ENCODE peak calls at places on chromosomes 1 and 21, in nine cellular contexts. One of them, this sample, is unnamed.

GRCh38 chr1:109089242-109090015 is 1.1 kb upstream of the TMEM167B start:
- DNase-seq in stimulated activated naive CD4-positive, alpha-beta T cell: no peak
- DNase-seq in DND-41: peak
- DNase-seq in iris pigment epithelial cell: peak
- DNase-seq in T-helper 1 cell: no peak
- DNase-seq in NCI-H2081: peak
- DNase-seq in GM19239: no peak
- DNase-seq in AG04450: no peak
- DNase-seq in activated CD8-positive, alpha-beta T cell treated with anti-CD3 and anti-CD28 coated beads for 36 hours: peak
- DNase-seq in this sample: peak

GRCh38 chr1:41046347-41046775 is 24.8 kb upstream of the SLFNL1 start:
- DNase-seq in activated CD8-positive, alpha-beta T cell treated with anti-CD3 and anti-CD28 coated beads for 36 hours: no peak
- DNase-seq in T-helper 1 cell: no peak
- DNase-seq in iris pigment epithelial cell: no peak
- DNase-seq in GM19239: no peak
- DNase-seq in AG04450: no peak
- DNase-seq in NCI-H2081: peak
- DNase-seq in DND-41: no peak
- DNase-seq in stimulated activated naive CD4-positive, alpha-beta T cell: no peak
- DNase-seq in this sample: no peak

GRCh38 chr1:99348375-99349132 is 84.3 kb downstream of the PLPPR4 start:
- DNase-seq in GM19239: no peak
- DNase-seq in DND-41: no peak
- DNase-seq in AG04450: no peak
- DNase-seq in iris pigment epithelial cell: no peak
- DNase-seq in stimulated activated naive CD4-positive, alpha-beta T cell: no peak
- DNase-seq in T-helper 1 cell: no peak
- DNase-seq in activated CD8-positive, alpha-beta T cell treated with anti-CD3 and anti-CD28 coated beads for 36 hours: no peak
- DNase-seq in NCI-H2081: no peak
- DNase-seq in this sample: no peak

GRCh38 chr1:42756956-42757891 is 9.6 kb downstream of the P3H1 start:
- DNase-seq in NCI-H2081: peak
- DNase-seq in iris pigment epithelial cell: peak
- DNase-seq in GM19239: peak
- DNase-seq in DND-41: peak
- DNase-seq in AG04450: peak
- DNase-seq in stimulated activated naive CD4-positive, alpha-beta T cell: peak
- DNase-seq in T-helper 1 cell: no peak
- DNase-seq in activated CD8-positive, alpha-beta T cell treated with anti-CD3 and anti-CD28 coated beads for 36 hours: peak
- DNase-seq in this sample: no peak

GRCh38 chr1:109193653-109194590 is 19.8 kb upstream of the SARS1 start:
- DNase-seq in NCI-H2081: peak
- DNase-seq in DND-41: peak
- DNase-seq in activated CD8-positive, alpha-beta T cell treated with anti-CD3 and anti-CD28 coated beads for 36 hours: peak
- DNase-seq in AG04450: no peak
- DNase-seq in GM19239: peak
- DNase-seq in stimulated activated naive CD4-positive, alpha-beta T cell: peak
- DNase-seq in T-helper 1 cell: no peak
- DNase-seq in iris pigment epithelial cell: no peak
- DNase-seq in this sample: peak

GRCh38 chr1:201226178-201226514 is 35.5 kb downstream of the IGFN1 start:
- DNase-seq in iris pigment epithelial cell: no peak
- DNase-seq in DND-41: no peak
- DNase-seq in stimulated activated naive CD4-positive, alpha-beta T cell: no peak
- DNase-seq in GM19239: no peak
- DNase-seq in T-helper 1 cell: no peak
- DNase-seq in activated CD8-positive, alpha-beta T cell treated with anti-CD3 and anti-CD28 coated beads for 36 hours: no peak
- DNase-seq in NCI-H2081: no peak
- DNase-seq in AG04450: no peak
- DNase-seq in this sample: peak

GRCh38 chr1:13699936-13700520 is at the start of gene PRDM2:
- DNase-seq in T-helper 1 cell: peak
- DNase-seq in NCI-H2081: peak
- DNase-seq in activated CD8-positive, alpha-beta T cell treated with anti-CD3 and anti-CD28 coated beads for 36 hours: peak
- DNase-seq in DND-41: peak
- DNase-seq in AG04450: no peak
- DNase-seq in stimulated activated naive CD4-positive, alpha-beta T cell: peak
- DNase-seq in GM19239: peak
- DNase-seq in iris pigment epithelial cell: peak
- DNase-seq in this sample: peak

GRCh38 chr1:62676606-62677356 is 11.4 kb downstream of the DOCK7 start:
- DNase-seq in GM19239: no peak
- DNase-seq in NCI-H2081: no peak
- DNase-seq in AG04450: no peak
- DNase-seq in iris pigment epithelial cell: no peak
- DNase-seq in DND-41: no peak
- DNase-seq in T-helper 1 cell: no peak
- DNase-seq in stimulated activated naive CD4-positive, alpha-beta T cell: no peak
- DNase-seq in activated CD8-positive, alpha-beta T cell treated with anti-CD3 and anti-CD28 coated beads for 36 hours: no peak
- DNase-seq in this sample: no peak

GRCh38 chr1:76450229-76450628 is 375.7 kb downstream of the ST6GALNAC3 start:
- DNase-seq in DND-41: no peak
- DNase-seq in NCI-H2081: no peak
- DNase-seq in GM19239: no peak
- DNase-seq in iris pigment epithelial cell: no peak
- DNase-seq in T-helper 1 cell: no peak
- DNase-seq in stimulated activated naive CD4-positive, alpha-beta T cell: no peak
- DNase-seq in activated CD8-positive, alpha-beta T cell treated with anti-CD3 and anti-CD28 coated beads for 36 hours: no peak
- DNase-seq in AG04450: no peak
- DNase-seq in this sample: no peak

GRCh38 chr1:230861970-230862595 is 6.2 kb downstream of the C1orf198 start:
- DNase-seq in DND-41: no peak
- DNase-seq in AG04450: peak
- DNase-seq in NCI-H2081: no peak
- DNase-seq in iris pigment epithelial cell: peak
- DNase-seq in T-helper 1 cell: no peak
- DNase-seq in GM19239: no peak
- DNase-seq in activated CD8-positive, alpha-beta T cell treated with anti-CD3 and anti-CD28 coated beads for 36 hours: no peak
- DNase-seq in stimulated activated naive CD4-positive, alpha-beta T cell: no peak
- DNase-seq in this sample: no peak

GRCh38 chr1:3319874-3320245 is 134.6 kb upstream of the ARHGEF16 start:
- DNase-seq in T-helper 1 cell: no peak
- DNase-seq in DND-41: peak
- DNase-seq in NCI-H2081: peak
- DNase-seq in GM19239: peak
- DNase-seq in iris pigment epithelial cell: peak
- DNase-seq in AG04450: no peak
- DNase-seq in stimulated activated naive CD4-positive, alpha-beta T cell: peak
- DNase-seq in activated CD8-positive, alpha-beta T cell treated with anti-CD3 and anti-CD28 coated beads for 36 hours: peak
- DNase-seq in this sample: peak

GRCh38 chr21:34670220-34670961 is 1.6 kb downstream of the CLIC6 start:
- DNase-seq in activated CD8-positive, alpha-beta T cell treated with anti-CD3 and anti-CD28 coated beads for 36 hours: peak
- DNase-seq in stimulated activated naive CD4-positive, alpha-beta T cell: no peak
- DNase-seq in AG04450: no peak
- DNase-seq in GM19239: no peak
- DNase-seq in DND-41: no peak
- DNase-seq in NCI-H2081: no peak
- DNase-seq in T-helper 1 cell: no peak
- DNase-seq in iris pigment epithelial cell: no peak
- DNase-seq in this sample: no peak

GRCh38 chr1:47529520-47530098 is 91.8 kb downstream of the FOXD2 start:
- DNase-seq in GM19239: no peak
- DNase-seq in iris pigment epithelial cell: no peak
- DNase-seq in activated CD8-positive, alpha-beta T cell treated with anti-CD3 and anti-CD28 coated beads for 36 hours: no peak
- DNase-seq in DND-41: no peak
- DNase-seq in stimulated activated naive CD4-positive, alpha-beta T cell: no peak
- DNase-seq in T-helper 1 cell: no peak
- DNase-seq in NCI-H2081: no peak
- DNase-seq in AG04450: no peak
- DNase-seq in this sample: no peak

GRCh38 chr1:248696775-248697174 is 5.8 kb downstream of the OR14I1 start:
- DNase-seq in iris pigment epithelial cell: no peak
- DNase-seq in T-helper 1 cell: no peak
- DNase-seq in stimulated activated naive CD4-positive, alpha-beta T cell: no peak
- DNase-seq in GM19239: no peak
- DNase-seq in DND-41: no peak
- DNase-seq in activated CD8-positive, alpha-beta T cell treated with anti-CD3 and anti-CD28 coated beads for 36 hours: no peak
- DNase-seq in NCI-H2081: no peak
- DNase-seq in AG04450: no peak
- DNase-seq in this sample: no peak

GRCh38 chr1:22816063-22816775 is 105.6 kb downstream of the EPHB2 start:
- DNase-seq in AG04450: no peak
- DNase-seq in T-helper 1 cell: no peak
- DNase-seq in activated CD8-positive, alpha-beta T cell treated with anti-CD3 and anti-CD28 coated beads for 36 hours: no peak
- DNase-seq in DND-41: no peak
- DNase-seq in GM19239: no peak
- DNase-seq in iris pigment epithelial cell: no peak
- DNase-seq in stimulated activated naive CD4-positive, alpha-beta T cell: no peak
- DNase-seq in NCI-H2081: no peak
- DNase-seq in this sample: no peak

GRCh38 chr1:197521118-197521739 is 253.2 kb downstream of the CRB1 start:
- DNase-seq in T-helper 1 cell: no peak
- DNase-seq in iris pigment epithelial cell: peak
- DNase-seq in GM19239: peak
- DNase-seq in NCI-H2081: peak
- DNase-seq in activated CD8-positive, alpha-beta T cell treated with anti-CD3 and anti-CD28 coated beads for 36 hours: peak
- DNase-seq in DND-41: peak
- DNase-seq in AG04450: peak
- DNase-seq in stimulated activated naive CD4-positive, alpha-beta T cell: peak
- DNase-seq in this sample: no peak

GRCh38 chr1:112524251-112524650 is 15.5 kb downstream of the WNT2B start:
- DNase-seq in activated CD8-positive, alpha-beta T cell treated with anti-CD3 and anti-CD28 coated beads for 36 hours: no peak
- DNase-seq in DND-41: no peak
- DNase-seq in AG04450: no peak
- DNase-seq in NCI-H2081: no peak
- DNase-seq in GM19239: no peak
- DNase-seq in T-helper 1 cell: no peak
- DNase-seq in stimulated activated naive CD4-positive, alpha-beta T cell: no peak
- DNase-seq in iris pigment epithelial cell: peak
- DNase-seq in this sample: no peak

GRCh38 chr1:220691039-220691684 is 999 bp downstream of the C1orf115 start:
- DNase-seq in AG04450: no peak
- DNase-seq in NCI-H2081: no peak
- DNase-seq in activated CD8-positive, alpha-beta T cell treated with anti-CD3 and anti-CD28 coated beads for 36 hours: no peak
- DNase-seq in GM19239: no peak
- DNase-seq in stimulated activated naive CD4-positive, alpha-beta T cell: no peak
- DNase-seq in T-helper 1 cell: no peak
- DNase-seq in DND-41: no peak
- DNase-seq in iris pigment epithelial cell: no peak
- DNase-seq in this sample: no peak

GRCh38 chr21:42468511-42469131 is 27.4 kb downstream of the RSPH1 start:
- DNase-seq in stimulated activated naive CD4-positive, alpha-beta T cell: no peak
- DNase-seq in NCI-H2081: no peak
- DNase-seq in GM19239: no peak
- DNase-seq in activated CD8-positive, alpha-beta T cell treated with anti-CD3 and anti-CD28 coated beads for 36 hours: no peak
- DNase-seq in DND-41: no peak
- DNase-seq in T-helper 1 cell: no peak
- DNase-seq in AG04450: no peak
- DNase-seq in iris pigment epithelial cell: no peak
- DNase-seq in this sample: peak

GRCh38 chr1:54371038-54371935 is 34.9 kb downstream of the SSBP3 start:
- DNase-seq in stimulated activated naive CD4-positive, alpha-beta T cell: no peak
- DNase-seq in GM19239: no peak
- DNase-seq in DND-41: no peak
- DNase-seq in iris pigment epithelial cell: no peak
- DNase-seq in T-helper 1 cell: no peak
- DNase-seq in activated CD8-positive, alpha-beta T cell treated with anti-CD3 and anti-CD28 coated beads for 36 hours: no peak
- DNase-seq in AG04450: no peak
- DNase-seq in NCI-H2081: peak
- DNase-seq in this sample: no peak

GRCh38 chr1:153683853-153684252 is 5.4 kb downstream of the NPR1 start:
- DNase-seq in DND-41: no peak
- DNase-seq in stimulated activated naive CD4-positive, alpha-beta T cell: no peak
- DNase-seq in T-helper 1 cell: no peak
- DNase-seq in NCI-H2081: no peak
- DNase-seq in iris pigment epithelial cell: no peak
- DNase-seq in AG04450: no peak
- DNase-seq in activated CD8-positive, alpha-beta T cell treated with anti-CD3 and anti-CD28 coated beads for 36 hours: no peak
- DNase-seq in GM19239: no peak
- DNase-seq in this sample: no peak

GRCh38 chr1:54774820-54775498 is 10.6 kb upstream of the PARS2 start:
- DNase-seq in iris pigment epithelial cell: peak
- DNase-seq in AG04450: no peak
- DNase-seq in NCI-H2081: peak
- DNase-seq in T-helper 1 cell: no peak
- DNase-seq in DND-41: peak
- DNase-seq in stimulated activated naive CD4-positive, alpha-beta T cell: no peak
- DNase-seq in GM19239: no peak
- DNase-seq in activated CD8-positive, alpha-beta T cell treated with anti-CD3 and anti-CD28 coated beads for 36 hours: peak
- DNase-seq in this sample: peak

GRCh38 chr1:26552720-26553119 is 23.2 kb downstream of the RPS6KA1 start:
- DNase-seq in DND-41: no peak
- DNase-seq in NCI-H2081: no peak
- DNase-seq in stimulated activated naive CD4-positive, alpha-beta T cell: no peak
- DNase-seq in iris pigment epithelial cell: no peak
- DNase-seq in activated CD8-positive, alpha-beta T cell treated with anti-CD3 and anti-CD28 coated beads for 36 hours: no peak
- DNase-seq in AG04450: no peak
- DNase-seq in T-helper 1 cell: no peak
- DNase-seq in GM19239: no peak
- DNase-seq in this sample: no peak

GRCh38 chr1:14704846-14705245 is 106.4 kb downstream of the KAZN start:
- DNase-seq in DND-41: no peak
- DNase-seq in activated CD8-positive, alpha-beta T cell treated with anti-CD3 and anti-CD28 coated beads for 36 hours: no peak
- DNase-seq in iris pigment epithelial cell: peak
- DNase-seq in T-helper 1 cell: no peak
- DNase-seq in AG04450: no peak
- DNase-seq in GM19239: no peak
- DNase-seq in stimulated activated naive CD4-positive, alpha-beta T cell: no peak
- DNase-seq in NCI-H2081: no peak
- DNase-seq in this sample: no peak

This sample was measured in activated CD4-positive, alpha-beta memory T cell treated with anti-CD3 and anti-CD28 coated beads for 36 hours.